ENCODE peak calls at places on chromosomes 13 and 19, in seven cellular contexts. One of them, this sample, is unnamed.

GRCh38 chr19:32330149-32330548 is 15.3 kb upstream of the ZNF507 start:
- DNase-seq in amygdala: no peak
- DNase-seq in Caki2: no peak
- DNase-seq in activated T-cell treated with anti-CD3 and anti-CD28 coated beads for 1 hour: no peak
- DNase-seq in T1000: no peak
- DNase-seq in nephron progenitor cell: no peak
- DNase-seq in C1 segment of cervical spinal cord: no peak
- DNase-seq in this sample: no peak

GRCh38 chr19:12913871-12914690 is 5.0 kb downstream of the SYCE2 start:
- DNase-seq in C1 segment of cervical spinal cord: peak
- DNase-seq in Caki2: no peak
- DNase-seq in activated T-cell treated with anti-CD3 and anti-CD28 coated beads for 1 hour: peak
- DNase-seq in nephron progenitor cell: no peak
- DNase-seq in amygdala: peak
- DNase-seq in T1000: no peak
- DNase-seq in this sample: no peak

GRCh38 chr19:55146078-55146647 is 2.8 kb downstream of the TNNT1 start:
- DNase-seq in Caki2: peak
- DNase-seq in C1 segment of cervical spinal cord: no peak
- DNase-seq in activated T-cell treated with anti-CD3 and anti-CD28 coated beads for 1 hour: no peak
- DNase-seq in nephron progenitor cell: peak
- DNase-seq in T1000: no peak
- DNase-seq in amygdala: no peak
- DNase-seq in this sample: peak

GRCh38 chr19:46009530-46010510 is 13.0 kb downstream of the PGLYRP1 start:
- DNase-seq in amygdala: peak
- DNase-seq in nephron progenitor cell: peak
- DNase-seq in T1000: peak
- DNase-seq in activated T-cell treated with anti-CD3 and anti-CD28 coated beads for 1 hour: peak
- DNase-seq in C1 segment of cervical spinal cord: peak
- DNase-seq in Caki2: peak
- DNase-seq in this sample: peak

GRCh38 chr19:15331419-15332310 is 674 bp downstream of the BRD4 start:
- DNase-seq in amygdala: peak
- DNase-seq in Caki2: no peak
- DNase-seq in activated T-cell treated with anti-CD3 and anti-CD28 coated beads for 1 hour: peak
- DNase-seq in C1 segment of cervical spinal cord: peak
- DNase-seq in nephron progenitor cell: peak
- DNase-seq in T1000: no peak
- DNase-seq in this sample: peak

GRCh38 chr13:51243832-51244231 is 21.6 kb downstream of the FAM124A start:
- DNase-seq in C1 segment of cervical spinal cord: no peak
- DNase-seq in Caki2: no peak
- DNase-seq in amygdala: no peak
- DNase-seq in nephron progenitor cell: no peak
- DNase-seq in activated T-cell treated with anti-CD3 and anti-CD28 coated beads for 1 hour: no peak
- DNase-seq in T1000: no peak
- DNase-seq in this sample: no peak

GRCh38 chr19:33472696-33473624 is 48.6 kb downstream of the PEPD start:
- DNase-seq in nephron progenitor cell: no peak
- DNase-seq in amygdala: no peak
- DNase-seq in Caki2: no peak
- DNase-seq in C1 segment of cervical spinal cord: no peak
- DNase-seq in activated T-cell treated with anti-CD3 and anti-CD28 coated beads for 1 hour: no peak
- DNase-seq in T1000: peak
- DNase-seq in this sample: peak

GRCh38 chr19:5621945-5622464 is 571 bp downstream of the SAFB2 start:
- DNase-seq in C1 segment of cervical spinal cord: no peak
- DNase-seq in T1000: no peak
- DNase-seq in Caki2: peak
- DNase-seq in nephron progenitor cell: peak
- DNase-seq in activated T-cell treated with anti-CD3 and anti-CD28 coated beads for 1 hour: peak
- DNase-seq in amygdala: no peak
- DNase-seq in this sample: no peak

GRCh38 chr13:60335531-60335930 is 61.5 kb upstream of the TDRD3 start:
- DNase-seq in C1 segment of cervical spinal cord: no peak
- DNase-seq in T1000: no peak
- DNase-seq in amygdala: no peak
- DNase-seq in nephron progenitor cell: no peak
- DNase-seq in activated T-cell treated with anti-CD3 and anti-CD28 coated beads for 1 hour: no peak
- DNase-seq in Caki2: no peak
- DNase-seq in this sample: no peak

GRCh38 chr13:92530364-92530763 is 696.2 kb upstream of the GPC6 start:
- DNase-seq in amygdala: no peak
- DNase-seq in activated T-cell treated with anti-CD3 and anti-CD28 coated beads for 1 hour: no peak
- DNase-seq in C1 segment of cervical spinal cord: no peak
- DNase-seq in nephron progenitor cell: no peak
- DNase-seq in Caki2: no peak
- DNase-seq in T1000: no peak
- DNase-seq in this sample: no peak

GRCh38 chr13:112177889-112178288 is 110.9 kb downstream of the SOX1 start:
- DNase-seq in amygdala: no peak
- DNase-seq in Caki2: no peak
- DNase-seq in activated T-cell treated with anti-CD3 and anti-CD28 coated beads for 1 hour: no peak
- DNase-seq in nephron progenitor cell: no peak
- DNase-seq in T1000: no peak
- DNase-seq in C1 segment of cervical spinal cord: no peak
- DNase-seq in this sample: no peak

GRCh38 chr19:36638862-36639510 is 27.7 kb downstream of the ZNF461 start:
- DNase-seq in C1 segment of cervical spinal cord: no peak
- DNase-seq in Caki2: peak
- DNase-seq in activated T-cell treated with anti-CD3 and anti-CD28 coated beads for 1 hour: no peak
- DNase-seq in T1000: no peak
- DNase-seq in amygdala: no peak
- DNase-seq in nephron progenitor cell: no peak
- DNase-seq in this sample: no peak

GRCh38 chr13:20188649-20189553 is 3.8 kb downstream of the GJB2 start:
- DNase-seq in nephron progenitor cell: no peak
- DNase-seq in Caki2: no peak
- DNase-seq in T1000: no peak
- DNase-seq in amygdala: no peak
- DNase-seq in activated T-cell treated with anti-CD3 and anti-CD28 coated beads for 1 hour: no peak
- DNase-seq in C1 segment of cervical spinal cord: no peak
- DNase-seq in this sample: no peak

GRCh38 chr19:48556825-48557224 is 4.9 kb downstream of the SULT2B1 start:
- DNase-seq in activated T-cell treated with anti-CD3 and anti-CD28 coated beads for 1 hour: no peak
- DNase-seq in Caki2: no peak
- DNase-seq in amygdala: no peak
- DNase-seq in T1000: no peak
- DNase-seq in C1 segment of cervical spinal cord: no peak
- DNase-seq in nephron progenitor cell: no peak
- DNase-seq in this sample: no peak

GRCh38 chr13:34967851-34968562 is 25.9 kb downstream of the NBEA start:
- DNase-seq in T1000: no peak
- DNase-seq in Caki2: no peak
- DNase-seq in C1 segment of cervical spinal cord: no peak
- DNase-seq in nephron progenitor cell: no peak
- DNase-seq in amygdala: no peak
- DNase-seq in activated T-cell treated with anti-CD3 and anti-CD28 coated beads for 1 hour: no peak
- DNase-seq in this sample: no peak

GRCh38 chr13:63184693-63185092 is 1769.0 kb upstream of the PCDH20 start:
- DNase-seq in nephron progenitor cell: no peak
- DNase-seq in Caki2: peak
- DNase-seq in C1 segment of cervical spinal cord: no peak
- DNase-seq in activated T-cell treated with anti-CD3 and anti-CD28 coated beads for 1 hour: no peak
- DNase-seq in amygdala: no peak
- DNase-seq in T1000: peak
- DNase-seq in this sample: no peak